ENCODE peak calls at places on chromosome 6, in seven cellular contexts. Z is mammary epithelial cell, Q is uterus, L is lower lobe of right lung, S is SK-N-SH, R is dorsolateral prefrontal cortex, J is RWPE1. M is an unnamed sample.

GRCh38 chr6:28968476-28968875 is 36.6 kb downstream of the ZNF311 start:
- DNase-seq in L (no peak), Z (no peak), R (no peak), S (no peak), Q (no peak), J (no peak), M (no peak)

GRCh38 chr6:154510144-154510905 is at the start of gene CNKSR3:
- DNase-seq in Q (peak), L (peak), Z (peak), J (peak), R (peak), S (peak), M (peak)

GRCh38 chr6:150711584-150712501 is 112.2 kb downstream of the PLEKHG1 start:
- DNase-seq in S (no peak), Z (no peak), Q (no peak), R (no peak), L (no peak), J (no peak), M (peak)

GRCh38 chr6:166105341-166106075 is 62.1 kb downstream of the TBXT start:
- DNase-seq in J (no peak), R (no peak), Z (no peak), L (no peak), S (no peak), Q (no peak), M (no peak)

GRCh38 chr6:148749678-148750077 is 2.8 kb downstream of the UST start:
- DNase-seq in Q (no peak), L (no peak), R (no peak), S (no peak), J (no peak), Z (no peak), M (no peak)

GRCh38 chr6:118280210-118280609 is 267.9 kb upstream of the PLN start:
- DNase-seq in Q (no peak), R (no peak), J (no peak), Z (peak), S (no peak), L (no peak), M (no peak)

GRCh38 chr6:2763876-2764540 is 1.2 kb upstream of the WRNIP1 start:
- DNase-seq in S (peak), L (peak), Z (no peak), Q (no peak), J (no peak), R (no peak), M (no peak)

GRCh38 chr6:40320947-40321346 is 266.2 kb downstream of the LRFN2 start:
- DNase-seq in Q (no peak), R (no peak), J (no peak), S (no peak), Z (no peak), L (no peak), M (no peak)

GRCh38 chr6:148559848-148560433 is 186.9 kb upstream of the UST start:
- DNase-seq in L (peak), R (peak), Q (peak), J (peak), S (peak), Z (peak), M (peak)

GRCh38 chr6:65633516-65633915 is 73.5 kb downstream of the EYS start:
- DNase-seq in R (no peak), J (no peak), S (no peak), Q (no peak), Z (no peak), L (no peak), M (no peak)

GRCh38 chr6:76683985-76684384 is 611.5 kb upstream of the IMPG1 start:
- DNase-seq in Z (no peak), Q (no peak), L (no peak), J (no peak), R (no peak), S (no peak), M (no peak)

GRCh38 chr6:11426571-11426970 is 111.0 kb upstream of the TMEM170B start:
- DNase-seq in S (no peak), R (no peak), J (no peak), Z (no peak), L (no peak), Q (no peak), M (no peak)

GRCh38 chr6:122733259-122733658 is 46.3 kb upstream of the FABP7 start:
- DNase-seq in S (no peak), Z (no peak), R (no peak), Q (no peak), L (no peak), J (no peak), M (peak)

GRCh38 chr6:51472745-51473483 is 614.5 kb downstream of the PKHD1 start:
- DNase-seq in R (no peak), L (no peak), J (peak), Q (no peak), S (no peak), Z (peak), M (peak)

GRCh38 chr6:142844065-142844755 is 100.8 kb downstream of the HIVEP2 start:
- DNase-seq in S (no peak), Q (no peak), J (no peak), R (no peak), Z (no peak), L (no peak), M (no peak)

GRCh38 chr6:170100046-170100445 is 190.8 kb downstream of the DLL1 start:
- DNase-seq in S (no peak), L (no peak), Q (no peak), J (no peak), Z (no peak), R (no peak), M (no peak)

GRCh38 chr6:132907915-132908314 is 93.5 kb downstream of the RPS12 start:
- DNase-seq in R (no peak), Q (no peak), S (no peak), L (no peak), Z (peak), J (peak), M (peak)

GRCh38 chr6:155084431-155085123 is 89.5 kb downstream of the TIAM2 start:
- DNase-seq in L (no peak), Z (peak), Q (no peak), S (no peak), J (no peak), R (no peak), M (peak)

GRCh38 chr6:3258720-3259490 is at the start of gene PSMG4:
- DNase-seq in Q (peak), J (peak), L (peak), R (peak), Z (peak), S (peak), M (peak)

GRCh38 chr6:141202641-141203040 is 930.1 kb upstream of the GJE1 start:
- DNase-seq in Z (no peak), S (no peak), Q (no peak), R (no peak), J (no peak), L (no peak), M (no peak)

GRCh38 chr6:112036088-112036637 is 17.7 kb upstream of the CCN6 start:
- DNase-seq in L (no peak), S (no peak), Z (peak), R (no peak), Q (no peak), J (no peak), M (peak)

GRCh38 chr6:109093732-109094131 is 914 bp downstream of the SESN1 start:
- DNase-seq in J (peak), Z (peak), R (no peak), L (no peak), Q (no peak), S (no peak), M (peak)

GRCh38 chr6:168332020-168332419 is 12.4 kb upstream of the DACT2 start:
- DNase-seq in Z (no peak), Q (no peak), L (no peak), J (no peak), S (no peak), R (no peak), M (peak)

GRCh38 chr6:42025066-42025789 is 25.1 kb upstream of the TAF8 start:
- DNase-seq in R (no peak), Q (no peak), Z (no peak), L (no peak), J (no peak), S (no peak), M (no peak)

GRCh38 chr6:105402981-105403935 is at the start of gene PREP:
- DNase-seq in Q (peak), Z (peak), L (peak), J (peak), R (peak), S (peak), M (peak)
- TF ChIP-seq CTCF in Q (peak), Z (peak), L (peak), J (peak), R (peak), S (peak), M (peak)

GRCh38 chr6:92864966-92865555 is 554.3 kb downstream of the EPHA7 start:
- DNase-seq in J (no peak), L (no peak), Z (no peak), Q (no peak), R (no peak), S (no peak), M (peak)
- TF ChIP-seq CTCF in J (no peak), L (no peak), Z (no peak), Q (no peak), R (no peak), S (no peak), M (no peak)

GRCh38 chr6:25599516-25600060 is 52.4 kb upstream of the SCGN start:
- DNase-seq in L (no peak), Q (no peak), J (no peak), S (no peak), R (no peak), Z (no peak), M (no peak)

GRCh38 chr6:25602680-25602982 is 49.4 kb upstream of the SCGN start:
- DNase-seq in Q (no peak), L (no peak), Z (no peak), R (no peak), S (no peak), J (no peak), M (no peak)

GRCh38 chr6:25603251-25603650 is 48.8 kb upstream of the SCGN start:
- DNase-seq in S (no peak), R (no peak), Z (no peak), Q (no peak), L (no peak), J (no peak), M (no peak)

GRCh38 chr6:25606151-25606550 is 45.9 kb upstream of the SCGN start:
- DNase-seq in Z (no peak), J (no peak), S (no peak), L (no peak), Q (no peak), R (no peak), M (no peak)

DNA sequence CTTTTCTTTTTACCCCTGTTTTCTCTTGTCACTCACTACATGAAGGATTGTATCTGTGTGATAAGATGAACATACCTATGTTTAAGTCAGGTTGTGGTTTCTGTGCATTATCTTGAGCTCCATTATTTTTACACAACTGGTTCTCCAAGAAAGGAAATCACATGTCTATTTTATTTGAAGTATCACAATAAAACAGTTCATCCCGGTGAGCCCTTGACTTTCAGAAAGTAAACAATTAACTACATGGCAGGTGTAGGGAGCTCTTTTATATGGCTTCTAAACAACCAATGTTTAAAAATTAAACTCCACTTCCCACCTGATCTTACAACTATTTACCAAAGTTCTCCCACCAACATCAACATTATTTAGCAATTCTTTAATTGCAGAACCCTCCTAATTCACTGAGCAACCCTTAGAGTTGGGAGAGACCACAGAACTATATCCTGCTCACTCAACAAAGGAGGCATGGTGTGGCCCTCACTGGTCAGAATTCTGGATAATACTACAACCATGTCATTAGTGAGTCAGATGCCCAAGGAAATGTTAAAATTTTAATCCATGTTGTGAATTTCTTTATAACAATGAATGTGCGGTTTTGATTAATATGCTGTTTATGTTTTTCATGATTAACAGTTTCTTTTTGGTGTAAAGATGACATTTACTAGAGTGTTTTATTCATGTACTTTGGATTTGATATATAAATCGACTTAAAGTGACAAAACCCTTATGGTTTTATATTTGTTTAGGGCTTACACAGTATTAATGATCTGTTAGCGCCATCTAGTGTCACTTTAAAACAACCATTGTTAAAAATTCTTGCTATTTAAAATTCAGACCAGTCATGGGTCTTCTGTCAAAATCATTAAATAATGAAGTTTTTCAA is 50.0 kb upstream of the SCGN start:
- DNase-seq in Z (peak), S (peak), L (no peak), Q (no peak), J (peak), R (no peak), M (peak)
- TF ChIP-seq CTCF in Z (peak), S (peak), L (peak), Q (peak), J (peak), R (peak), M (peak)

GRCh38 chr6:689223-689622 is 3.7 kb downstream of the EXOC2 start:
- DNase-seq in J (no peak), R (no peak), Z (no peak), L (no peak), S (no peak), Q (no peak), M (no peak)

GRCh38 chr6:693737-694038 is 749 bp upstream of the EXOC2 start:
- DNase-seq in S (no peak), L (no peak), Z (no peak), Q (no peak), R (no peak), J (no peak), M (no peak)

GRCh38 chr6:692356-692851 is 535 bp downstream of the EXOC2 start:
- DNase-seq in J (peak), Q (no peak), R (no peak), S (peak), Z (peak), L (peak), M (peak)

GRCh38 chr6:692858-693736 is at the start of gene EXOC2:
- DNase-seq in L (peak), R (peak), Q (peak), S (peak), Z (peak), J (peak), M (peak)
- TF ChIP-seq CTCF in L (no peak), R (no peak), Q (no peak), S (peak), Z (no peak), J (no peak), M (no peak)

GRCh38 chr6:38172739-38173415 is 353.4 kb downstream of the ZFAND3 start:
- DNase-seq in R (no peak), L (peak), S (no peak), Z (no peak), J (no peak), Q (no peak), M (no peak)
- TF ChIP-seq CTCF in R (no peak), L (no peak), S (no peak), Z (no peak), J (no peak), Q (no peak), M (no peak)

GRCh38 chr6:53513519-53513966 is 31.4 kb downstream of the GCLC start:
- DNase-seq in S (no peak), L (no peak), Z (no peak), J (no peak), Q (no peak), R (no peak), M (no peak)
- TF ChIP-seq CTCF in S (no peak), L (no peak), Z (no peak), J (no peak), Q (no peak), R (no peak), M (no peak)

DNA sequence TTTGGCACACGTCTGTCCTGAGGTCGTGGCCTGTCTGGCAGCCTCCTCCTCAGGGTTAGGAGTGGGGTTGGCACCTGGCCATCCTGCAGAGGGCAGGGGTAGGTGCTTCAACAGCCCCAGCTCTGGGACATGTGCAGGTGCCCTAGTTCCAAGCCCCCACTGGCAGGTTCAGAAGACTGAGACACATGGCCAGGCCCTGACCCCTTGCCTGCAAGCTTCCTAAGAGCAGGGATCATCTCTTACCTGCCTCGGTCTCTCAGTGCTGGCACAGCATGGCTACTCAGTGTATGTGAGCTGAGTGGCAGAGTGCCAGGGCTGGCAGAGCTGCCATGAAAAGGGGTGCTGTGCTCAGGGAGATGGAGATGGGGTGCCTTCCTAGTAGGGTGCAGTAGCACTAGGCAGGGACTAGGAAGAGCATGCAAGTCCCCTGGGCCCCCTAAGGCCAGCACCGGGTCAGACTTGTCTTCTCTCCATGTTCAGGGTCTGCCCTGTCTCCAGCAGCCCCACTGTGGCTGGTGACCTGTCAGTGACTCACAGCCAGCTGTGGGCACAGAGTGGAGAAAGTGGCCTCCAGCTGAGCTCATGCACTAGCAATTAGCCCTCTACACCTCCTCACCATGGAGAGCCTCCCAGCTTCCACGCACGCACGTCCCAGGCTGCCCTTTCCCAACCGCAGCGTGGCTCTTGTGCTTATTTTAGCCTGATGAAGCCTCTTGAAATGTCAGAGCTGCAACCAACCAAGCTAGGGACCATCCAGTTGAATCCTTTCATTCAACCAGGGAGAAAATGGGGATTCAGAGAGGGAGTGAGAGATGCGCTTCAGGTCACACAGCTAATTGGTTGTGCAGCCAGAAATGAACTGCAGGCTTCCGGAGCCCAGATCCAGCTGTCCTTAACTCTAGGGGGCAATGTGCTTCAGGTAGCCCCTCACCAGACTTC is 116.6 kb downstream of the MRPL14 start:
- DNase-seq in Z (peak), Q (no peak), J (peak), L (no peak), S (no peak), R (no peak), M (peak)
- TF ChIP-seq CTCF in Z (no peak), Q (no peak), J (no peak), L (no peak), S (peak), R (no peak), M (no peak)

DNA sequence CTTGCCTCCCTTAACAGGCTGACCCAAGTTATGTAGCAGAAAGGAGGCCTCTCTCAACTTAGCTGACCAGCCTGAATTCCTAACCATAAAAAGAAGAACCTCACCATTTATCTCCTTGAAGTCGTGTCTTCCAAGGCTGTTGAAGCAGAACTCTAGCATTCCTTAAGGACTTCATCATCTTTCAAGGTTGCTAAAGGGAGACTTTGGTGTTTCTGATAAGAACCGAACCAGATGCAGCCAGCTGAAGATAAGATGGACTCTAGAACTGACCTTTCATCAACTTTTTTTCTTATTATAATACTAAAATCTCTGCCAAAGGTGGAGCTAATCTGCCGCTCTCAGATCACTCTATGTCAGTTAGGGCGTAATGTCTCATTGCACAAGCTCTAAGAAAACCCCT is 571.7 kb upstream of the SLC35B3 start:
- DNase-seq in R (no peak), L (no peak), Z (no peak), S (no peak), J (no peak), Q (no peak), M (no peak)
- TF ChIP-seq CTCF in R (no peak), L (no peak), Z (no peak), S (no peak), J (no peak), Q (no peak), M (no peak)